ENCODE peak calls at places on chromosomes 13 and 19, in five cellular contexts. K is retinal pigment epithelial cell, H is colonic mucosa, S is esophagus squamous epithelium, X is mucosa of descending colon. P is an unnamed sample.

GRCh38 chr13:68261105-68261504 is 1031.0 kb upstream of the PCDH9 start:
- DNase-seq in K (no peak), H (no peak), S (no peak), X (no peak), P (no peak)

GRCh38 chr19:7590256-7590655 is 5.4 kb upstream of the CAMSAP3 start:
- DNase-seq in K (no peak), H (peak), S (no peak), X (peak), P (no peak)

GRCh38 chr19:51690359-51691121 is 2.6 kb upstream of the SPACA6 start:
- DNase-seq in K (peak), H (peak), S (no peak), X (peak), P (no peak)

GRCh38 chr13:38386421-38386820 is 36.8 kb downstream of the UFM1 start:
- DNase-seq in K (no peak), H (no peak), S (no peak), X (no peak), P (no peak)

GRCh38 chr13:111577429-111577828 is 257.0 kb downstream of the TEX29 start:
- DNase-seq in K (no peak), H (no peak), S (no peak), X (no peak), P (no peak)

GRCh38 chr19:6730153-6730804 is 7.1 kb downstream of the GPR108 start:
- DNase-seq in K (no peak), H (peak), S (no peak), X (peak), P (no peak)

GRCh38 chr19:38846097-38846496 is 3.7 kb downstream of the HNRNPL start:
- DNase-seq in K (no peak), H (no peak), S (no peak), X (no peak), P (no peak)

GRCh38 chr13:49791753-49792549 is 531 bp downstream of the KPNA3 start:
- DNase-seq in K (no peak), H (peak), S (no peak), X (peak), P (no peak)

GRCh38 chr19:34733266-34733825 is 697 bp upstream of the ZNF181 start:
- DNase-seq in K (no peak), H (no peak), S (no peak), X (no peak), P (no peak)

GRCh38 chr13:81658598-81659370 is 1317.9 kb upstream of the SPRY2 start:
- DNase-seq in K (no peak), H (no peak), S (no peak), X (no peak), P (no peak)

GRCh38 chr13:32905864-32906180 is 110.4 kb upstream of the KL start:
- DNase-seq in K (no peak), H (peak), S (no peak), X (peak), P (peak)

GRCh38 chr19:22602631-22603272 is 31.4 kb upstream of the ZNF492 start:
- DNase-seq in K (no peak), H (no peak), S (no peak), X (no peak), P (no peak)

DNA sequence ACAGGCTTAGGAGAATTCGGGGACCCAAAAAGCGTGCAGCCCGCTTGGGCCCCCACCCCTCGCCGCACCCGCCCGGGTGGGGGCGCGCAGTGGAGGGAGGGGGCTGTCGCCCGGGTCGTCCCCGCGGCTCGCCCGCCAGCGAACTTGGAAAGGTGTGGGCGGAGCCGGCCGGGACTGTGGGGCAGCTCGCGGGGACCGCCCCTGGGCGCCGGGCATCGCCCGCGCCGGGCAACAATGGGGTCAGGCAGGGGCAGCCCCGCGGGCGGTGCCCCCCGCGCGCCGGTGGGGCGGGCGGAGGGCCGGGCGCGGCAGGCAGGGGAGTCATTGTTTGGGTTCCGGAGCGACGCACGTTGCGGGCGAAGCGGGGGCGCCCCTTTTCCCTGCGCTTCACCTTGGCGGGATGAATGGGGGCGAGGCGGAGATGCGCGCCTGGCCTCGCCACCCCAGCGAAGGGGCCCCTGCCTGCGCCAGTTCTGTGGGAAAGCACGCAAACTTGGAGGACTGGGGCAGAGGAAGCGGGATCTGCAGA is 637 bp upstream of the KLF12 start:
- DNase-seq in K (no peak), H (peak), S (no peak), X (peak), P (no peak)
- TF ChIP-seq CTCF in K (no peak), H (no peak), S (no peak), X (no peak), P (no peak)

GRCh38 chr19:49801966-49802661 is 11.0 kb downstream of the FUZ start:
- DNase-seq in K (peak), H (peak), S (no peak), X (peak), P (peak)
- H3K4me3 ChIP-seq in K (peak), H (peak), S (peak), X (no peak), P (peak)

GRCh38 chr13:39419068-39419467 is 183.9 kb downstream of the LHFPL6 start:
- DNase-seq in K (no peak), H (no peak), S (no peak), X (no peak), P (no peak)

GRCh38 chr13:39415403-39415802 is 187.6 kb downstream of the LHFPL6 start:
- DNase-seq in K (peak), H (peak), S (no peak), X (peak), P (no peak)

GRCh38 chr13:39417643-39418042 is 185.3 kb downstream of the LHFPL6 start:
- DNase-seq in K (peak), H (no peak), S (no peak), X (no peak), P (peak)

GRCh38 chr13:39418424-39418823 is 184.6 kb downstream of the LHFPL6 start:
- DNase-seq in K (no peak), H (no peak), S (no peak), X (no peak), P (no peak)

DNA sequence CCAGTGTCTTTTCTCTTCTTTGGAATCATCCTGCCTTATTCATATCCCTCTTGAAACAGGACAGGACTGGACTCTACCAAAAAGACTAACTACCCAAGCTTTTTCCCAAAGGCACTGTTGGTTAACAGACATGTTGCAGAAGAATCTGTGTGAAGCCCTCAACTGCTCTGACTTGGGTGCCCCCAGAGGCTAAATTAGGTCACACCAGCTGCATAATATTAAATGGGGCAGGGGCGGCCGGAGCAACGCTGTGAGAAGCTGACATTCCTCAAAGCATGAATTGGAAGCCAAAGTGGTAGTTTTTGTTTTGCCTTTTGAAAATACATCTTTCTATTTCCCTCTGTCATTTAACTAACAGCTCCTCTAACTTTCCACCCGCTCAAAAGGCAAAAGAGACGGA is 185.9 kb downstream of the LHFPL6 start:
- DNase-seq in K (no peak), H (no peak), S (no peak), X (no peak), P (no peak)
- TF ChIP-seq CTCF in K (peak), H (no peak), S (no peak), X (no peak), P (peak)

GRCh38 chr13:99103536-99103935 is 97.1 kb upstream of the UBAC2 start:
- DNase-seq in K (peak), H (no peak), S (no peak), X (no peak), P (no peak)
- H3K4me3 ChIP-seq in K (peak), H (no peak), S (no peak), X (no peak), P (no peak)

GRCh38 chr19:46386151-46386550 is 27.2 kb downstream of the CCDC8 start:
- DNase-seq in K (no peak), H (no peak), S (no peak), X (no peak), P (no peak)

GRCh38 chr19:46387713-46388130 is 25.6 kb downstream of the CCDC8 start:
- DNase-seq in K (no peak), H (no peak), S (no peak), X (no peak), P (no peak)

GRCh38 chr19:46388311-46389095 is 24.9 kb downstream of the CCDC8 start:
- DNase-seq in K (no peak), H (no peak), S (no peak), X (no peak), P (no peak)

GRCh38 chr19:46385636-46386035 is 27.7 kb downstream of the CCDC8 start:
- DNase-seq in K (no peak), H (no peak), S (no peak), X (no peak), P (no peak)

GRCh38 chr19:46386996-46387712 is 26.2 kb downstream of the CCDC8 start:
- DNase-seq in K (no peak), H (no peak), S (no peak), X (no peak), P (no peak)
- TF ChIP-seq CTCF in K (no peak), H (no peak), S (no peak), X (no peak), P (no peak)

DNA sequence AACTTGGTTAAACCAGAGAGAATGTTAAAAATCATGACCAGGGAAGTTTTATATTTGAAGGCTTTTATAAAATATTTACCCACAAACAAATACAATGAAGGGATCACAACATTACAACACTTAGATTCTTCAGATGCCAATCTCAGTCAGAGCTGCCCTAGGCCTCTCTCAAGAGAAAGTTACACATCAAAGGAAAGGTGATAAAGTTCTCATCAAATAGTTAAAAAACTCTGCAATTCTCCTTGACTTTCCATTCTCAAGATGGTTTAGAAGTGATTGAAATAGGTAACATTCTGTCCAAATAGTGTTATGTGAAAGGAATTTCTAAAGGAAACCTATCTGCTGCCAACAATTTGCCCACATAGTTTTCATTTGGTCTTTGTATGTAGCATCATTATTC is 1115.2 kb upstream of the MIR17HG start:
- DNase-seq in K (no peak), H (no peak), S (no peak), X (no peak), P (no peak)
- H3K4me3 ChIP-seq in K (no peak), H (no peak), S (no peak), X (no peak), P (no peak)

P was measured in astrocyte of the cerebellum.